ENCODE peak calls at places on chromosomes 1 and 21, in six cellular contexts. One of them, this sample, is unnamed.

GRCh38 chr1:87243573-87243972 is 85.1 kb upstream of the LMO4 start:
- DNase-seq in B cell: no peak
- DNase-seq in A673: no peak
- DNase-seq in ovary: no peak
- DNase-seq in progenitor cell of endocrine pancreas: no peak
- DNase-seq in HFFc6: peak
- DNase-seq in this sample: no peak

GRCh38 chr1:211236633-211237321 is 22.4 kb upstream of the RCOR3 start:
- DNase-seq in B cell: no peak
- DNase-seq in progenitor cell of endocrine pancreas: no peak
- DNase-seq in HFFc6: peak
- DNase-seq in ovary: no peak
- DNase-seq in A673: no peak
- DNase-seq in this sample: no peak

GRCh38 chr1:200901350-200901749 is 6.7 kb downstream of the INAVA start:
- DNase-seq in A673: no peak
- DNase-seq in HFFc6: no peak
- DNase-seq in ovary: no peak
- DNase-seq in B cell: no peak
- DNase-seq in progenitor cell of endocrine pancreas: no peak
- DNase-seq in this sample: no peak

GRCh38 chr21:39168800-39169199 is 14.5 kb downstream of the PSMG1 start:
- DNase-seq in HFFc6: no peak
- DNase-seq in progenitor cell of endocrine pancreas: no peak
- DNase-seq in B cell: no peak
- DNase-seq in A673: no peak
- DNase-seq in ovary: no peak
- DNase-seq in this sample: no peak

GRCh38 chr1:16046865-16047264 is 3.3 kb downstream of the CLCNKB start:
- DNase-seq in B cell: no peak
- DNase-seq in ovary: no peak
- DNase-seq in progenitor cell of endocrine pancreas: no peak
- DNase-seq in A673: no peak
- DNase-seq in HFFc6: peak
- DNase-seq in this sample: no peak

GRCh38 chr1:166924829-166925541 is 48.9 kb upstream of the TADA1 start:
- DNase-seq in B cell: peak
- DNase-seq in A673: no peak
- DNase-seq in HFFc6: no peak
- DNase-seq in progenitor cell of endocrine pancreas: no peak
- DNase-seq in ovary: no peak
- DNase-seq in this sample: no peak

GRCh38 chr21:30014883-30015282 is 75.1 kb upstream of the GRIK1 start:
- DNase-seq in HFFc6: no peak
- DNase-seq in progenitor cell of endocrine pancreas: no peak
- DNase-seq in ovary: no peak
- DNase-seq in B cell: no peak
- DNase-seq in A673: peak
- DNase-seq in this sample: no peak

GRCh38 chr1:242710286-242710685 is 185.8 kb upstream of the PLD5 start:
- DNase-seq in progenitor cell of endocrine pancreas: no peak
- DNase-seq in ovary: no peak
- DNase-seq in HFFc6: no peak
- DNase-seq in B cell: no peak
- DNase-seq in A673: peak
- DNase-seq in this sample: no peak

GRCh38 chr1:15260418-15261154 is 13.6 kb downstream of the FHAD1 start:
- DNase-seq in HFFc6: peak
- DNase-seq in progenitor cell of endocrine pancreas: no peak
- DNase-seq in ovary: peak
- DNase-seq in B cell: no peak
- DNase-seq in A673: no peak
- DNase-seq in this sample: no peak

GRCh38 chr1:218669431-218669830 is 324.3 kb downstream of the TGFB2 start:
- DNase-seq in B cell: no peak
- DNase-seq in A673: no peak
- DNase-seq in ovary: no peak
- DNase-seq in HFFc6: no peak
- DNase-seq in progenitor cell of endocrine pancreas: no peak
- DNase-seq in this sample: no peak

GRCh38 chr1:220093361-220094015 is 444 bp upstream of the IARS2 start:
- DNase-seq in progenitor cell of endocrine pancreas: no peak
- DNase-seq in HFFc6: no peak
- DNase-seq in ovary: no peak
- DNase-seq in A673: no peak
- DNase-seq in B cell: no peak
- DNase-seq in this sample: no peak

GRCh38 chr1:145908653-145909052 is 1.2 kb downstream of the ITGA10 start:
- DNase-seq in A673: no peak
- DNase-seq in B cell: no peak
- DNase-seq in progenitor cell of endocrine pancreas: no peak
- DNase-seq in HFFc6: no peak
- DNase-seq in ovary: no peak
- DNase-seq in this sample: no peak

GRCh38 chr21:42597487-42598158 is 55.8 kb upstream of the PDE9A start:
- DNase-seq in ovary: peak
- DNase-seq in HFFc6: no peak
- DNase-seq in B cell: no peak
- DNase-seq in progenitor cell of endocrine pancreas: no peak
- DNase-seq in A673: no peak
- DNase-seq in this sample: no peak

GRCh38 chr1:54108156-54108555 is 44.6 kb downstream of the CDCP2 start:
- DNase-seq in ovary: no peak
- DNase-seq in B cell: no peak
- DNase-seq in progenitor cell of endocrine pancreas: no peak
- DNase-seq in HFFc6: no peak
- DNase-seq in A673: no peak
- DNase-seq in this sample: no peak

GRCh38 chr1:18631496-18632217 is 1.0 kb downstream of the PAX7 start:
- DNase-seq in ovary: no peak
- DNase-seq in A673: no peak
- DNase-seq in HFFc6: no peak
- DNase-seq in B cell: no peak
- DNase-seq in progenitor cell of endocrine pancreas: no peak
- DNase-seq in this sample: no peak

GRCh38 chr1:182752077-182752826 is 37.3 kb upstream of the NPL start:
- DNase-seq in ovary: no peak
- DNase-seq in HFFc6: no peak
- DNase-seq in A673: no peak
- DNase-seq in B cell: no peak
- DNase-seq in progenitor cell of endocrine pancreas: no peak
- DNase-seq in this sample: no peak

GRCh38 chr1:223243441-223244050 is 100.5 kb upstream of the TLR5 start:
- DNase-seq in HFFc6: no peak
- DNase-seq in B cell: no peak
- DNase-seq in ovary: no peak
- DNase-seq in A673: no peak
- DNase-seq in progenitor cell of endocrine pancreas: no peak
- DNase-seq in this sample: no peak

GRCh38 chr1:187680823-187681222 is 852.1 kb downstream of the PLA2G4A start:
- DNase-seq in A673: no peak
- DNase-seq in B cell: no peak
- DNase-seq in progenitor cell of endocrine pancreas: no peak
- DNase-seq in HFFc6: peak
- DNase-seq in ovary: no peak
- DNase-seq in this sample: no peak

GRCh38 chr1:16978589-16979474 is 1.6 kb downstream of the MFAP2 start:
- DNase-seq in HFFc6: peak
- DNase-seq in B cell: no peak
- DNase-seq in ovary: peak
- DNase-seq in A673: no peak
- DNase-seq in progenitor cell of endocrine pancreas: no peak
- DNase-seq in this sample: no peak

GRCh38 chr1:114154146-114154962 is 685 bp upstream of the SYT6 start:
- DNase-seq in progenitor cell of endocrine pancreas: no peak
- DNase-seq in HFFc6: no peak
- DNase-seq in A673: peak
- DNase-seq in ovary: peak
- DNase-seq in B cell: no peak
- DNase-seq in this sample: peak

GRCh38 chr1:202155478-202156021 is 4.9 kb downstream of the PTPN7 start:
- DNase-seq in A673: peak
- DNase-seq in ovary: no peak
- DNase-seq in progenitor cell of endocrine pancreas: no peak
- DNase-seq in HFFc6: no peak
- DNase-seq in B cell: no peak
- DNase-seq in this sample: no peak

GRCh38 chr1:24112381-24113169 is 640 bp upstream of the MYOM3 start:
- DNase-seq in HFFc6: peak
- DNase-seq in A673: peak
- DNase-seq in B cell: peak
- DNase-seq in ovary: peak
- DNase-seq in progenitor cell of endocrine pancreas: no peak
- DNase-seq in this sample: peak

GRCh38 chr21:42937960-42938580 is 12.6 kb upstream of the ERVH48-1 start:
- DNase-seq in B cell: no peak
- DNase-seq in progenitor cell of endocrine pancreas: no peak
- DNase-seq in A673: no peak
- DNase-seq in ovary: no peak
- DNase-seq in HFFc6: no peak
- DNase-seq in this sample: no peak

GRCh38 chr1:153749408-153750005 is 21.7 kb downstream of the INTS3 start:
- DNase-seq in A673: peak
- DNase-seq in progenitor cell of endocrine pancreas: peak
- DNase-seq in ovary: peak
- DNase-seq in B cell: peak
- DNase-seq in HFFc6: peak
- DNase-seq in this sample: peak

GRCh38 chr1:173409613-173410012 is 67.5 kb upstream of the PRDX6 start:
- DNase-seq in progenitor cell of endocrine pancreas: no peak
- DNase-seq in ovary: peak
- DNase-seq in B cell: peak
- DNase-seq in HFFc6: peak
- DNase-seq in A673: no peak
- DNase-seq in this sample: no peak

GRCh38 chr1:64956241-64956640 is 10.1 kb downstream of the JAK1 start:
- DNase-seq in HFFc6: no peak
- DNase-seq in B cell: no peak
- DNase-seq in ovary: no peak
- DNase-seq in progenitor cell of endocrine pancreas: no peak
- DNase-seq in A673: peak
- DNase-seq in this sample: no peak

GRCh38 chr1:221457706-221458429 is 284.0 kb downstream of the DUSP10 start:
- DNase-seq in ovary: no peak
- DNase-seq in B cell: no peak
- DNase-seq in HFFc6: peak
- DNase-seq in progenitor cell of endocrine pancreas: no peak
- DNase-seq in A673: no peak
- DNase-seq in this sample: no peak

GRCh38 chr1:117710710-117711109 is 104.9 kb downstream of the TENT5C start:
- DNase-seq in HFFc6: no peak
- DNase-seq in B cell: no peak
- DNase-seq in ovary: no peak
- DNase-seq in progenitor cell of endocrine pancreas: no peak
- DNase-seq in A673: peak
- DNase-seq in this sample: no peak

GRCh38 chr1:15279576-15280230 is 32.7 kb downstream of the FHAD1 start:
- DNase-seq in progenitor cell of endocrine pancreas: no peak
- DNase-seq in A673: no peak
- DNase-seq in B cell: no peak
- DNase-seq in ovary: no peak
- DNase-seq in HFFc6: no peak
- DNase-seq in this sample: no peak

DNA sequence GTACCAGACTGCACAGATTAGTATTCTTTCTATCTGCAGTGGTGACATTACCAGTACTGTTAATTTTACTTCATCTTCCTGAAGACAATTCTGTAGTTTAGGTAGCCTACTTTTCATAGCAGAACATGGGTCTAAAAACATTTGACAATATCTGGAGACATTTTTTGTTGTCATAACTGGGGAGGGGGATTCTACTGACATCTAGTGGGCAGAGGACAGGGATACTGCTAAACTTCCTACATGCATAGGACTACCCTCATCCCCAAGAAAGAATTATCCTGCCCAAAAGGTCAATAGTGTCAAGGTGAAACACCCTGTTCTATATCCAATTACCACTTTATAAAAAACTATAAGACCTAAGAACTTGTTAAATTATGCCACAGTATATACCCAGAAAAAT is 3.4 kb upstream of the ARHGAP29 start:
- DNase-seq in A673: peak
- DNase-seq in HFFc6: no peak
- DNase-seq in B cell: no peak
- DNase-seq in progenitor cell of endocrine pancreas: no peak
- DNase-seq in ovary: no peak
- DNase-seq in this sample: no peak
- TF ChIP-seq CTCF in A673: peak
- TF ChIP-seq CTCF in HFFc6: peak
- TF ChIP-seq CTCF in B cell: no peak
- TF ChIP-seq CTCF in progenitor cell of endocrine pancreas: peak
- TF ChIP-seq CTCF in ovary: no peak
- TF ChIP-seq CTCF in this sample: no peak

GRCh38 chr1:10833630-10834557 is 37.4 kb upstream of the CASZ1 start:
- DNase-seq in HFFc6: peak
- DNase-seq in A673: peak
- DNase-seq in ovary: no peak
- DNase-seq in B cell: no peak
- DNase-seq in progenitor cell of endocrine pancreas: no peak
- DNase-seq in this sample: no peak
- TF ChIP-seq CTCF in HFFc6: no peak
- TF ChIP-seq CTCF in A673: no peak
- TF ChIP-seq CTCF in ovary: no peak
- TF ChIP-seq CTCF in B cell: no peak
- TF ChIP-seq CTCF in progenitor cell of endocrine pancreas: no peak
- TF ChIP-seq CTCF in this sample: no peak

DNA sequence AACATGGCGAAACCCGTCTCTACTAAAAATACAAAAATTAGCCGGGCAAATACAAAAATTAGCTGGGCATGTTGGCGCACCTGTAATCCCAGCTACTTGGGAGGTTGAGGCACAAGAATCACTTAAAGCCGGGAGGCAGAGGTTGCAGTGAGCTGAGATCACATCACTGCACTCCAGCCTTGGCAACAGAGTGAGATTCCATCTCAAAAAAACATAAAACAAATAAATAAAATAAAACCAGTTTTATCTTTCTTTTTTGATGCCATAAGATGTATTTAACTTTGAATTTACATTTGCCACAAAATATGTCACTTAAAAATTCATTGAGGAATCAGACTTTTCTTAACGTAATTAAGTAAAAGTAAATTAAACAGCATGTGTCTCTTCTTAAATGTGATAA is 113.3 kb upstream of the ERRFI1 start:
- DNase-seq in A673: no peak
- DNase-seq in HFFc6: no peak
- DNase-seq in ovary: no peak
- DNase-seq in B cell: no peak
- DNase-seq in progenitor cell of endocrine pancreas: no peak
- DNase-seq in this sample: no peak
- TF ChIP-seq CTCF in A673: no peak
- TF ChIP-seq CTCF in HFFc6: no peak
- TF ChIP-seq CTCF in ovary: no peak
- TF ChIP-seq CTCF in B cell: no peak
- TF ChIP-seq CTCF in progenitor cell of endocrine pancreas: no peak
- TF ChIP-seq CTCF in this sample: no peak

DNA sequence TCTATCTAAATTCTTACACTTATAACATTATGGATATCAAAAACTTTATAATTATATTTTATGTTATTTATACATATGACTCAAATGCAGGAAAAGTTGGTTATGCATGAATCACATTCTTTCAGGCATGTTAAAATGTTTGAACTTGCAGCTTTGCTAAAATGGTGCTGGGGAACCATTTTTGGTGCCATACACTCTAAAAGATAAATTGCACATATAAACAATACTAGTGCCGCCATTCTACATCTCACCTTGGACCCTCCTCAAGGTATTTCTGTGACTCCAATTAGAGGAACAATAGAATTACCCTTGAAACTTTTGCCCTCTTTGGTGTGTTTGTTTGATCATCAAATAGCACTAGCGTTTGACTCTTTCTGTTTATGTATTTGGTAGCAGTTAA is 980 bp downstream of the PRKACB start:
- DNase-seq in A673: no peak
- DNase-seq in progenitor cell of endocrine pancreas: no peak
- DNase-seq in ovary: no peak
- DNase-seq in HFFc6: no peak
- DNase-seq in B cell: peak
- DNase-seq in this sample: no peak
- TF ChIP-seq CTCF in A673: no peak
- TF ChIP-seq CTCF in progenitor cell of endocrine pancreas: no peak
- TF ChIP-seq CTCF in ovary: no peak
- TF ChIP-seq CTCF in HFFc6: no peak
- TF ChIP-seq CTCF in B cell: no peak
- TF ChIP-seq CTCF in this sample: no peak

This sample was measured in natural killer cell.